ENCODE peak calls at places on chromosomes 2 and 18, in ten cellular contexts. C is Calu3, R is Panc1, A is H9, F is upper lobe of right lung, G is left ventricle myocardium inferior, Z is mesothelial cell of epicardium, D is stomach, Q is AG09319, H is kidney. K is an unnamed sample.

GRCh38 chr2:222448806-222449205 is 24.5 kb downstream of the SGPP2 start:
- DNase-seq in Z (no peak), H (peak), D (no peak), F (no peak), G (peak), Q (peak), R (no peak), A (no peak), C (no peak), K (no peak)

GRCh38 chr2:150570712-150571111 is 83.2 kb upstream of the RND3 start:
- DNase-seq in Q (no peak), A (no peak), Z (no peak), D (no peak), F (no peak), G (no peak), C (no peak), H (no peak), R (peak), K (peak)

GRCh38 chr2:162069200-162069910 is 4.7 kb downstream of the DPP4 start:
- DNase-seq in F (no peak), R (no peak), Z (no peak), D (no peak), H (no peak), C (no peak), A (no peak), G (no peak), Q (no peak), K (no peak)

GRCh38 chr2:157790780-157791179 is 85.3 kb downstream of the ACVR1 start:
- DNase-seq in F (no peak), R (no peak), H (no peak), Q (no peak), D (no peak), Z (no peak), A (no peak), C (no peak), G (no peak), K (no peak)

GRCh38 chr2:225691711-225692110 is 292.2 kb downstream of the NYAP2 start:
- DNase-seq in C (peak), G (no peak), Z (no peak), A (no peak), F (no peak), H (no peak), R (no peak), Q (no peak), D (no peak), K (peak)

GRCh38 chr18:59056706-59057492 is 82.8 kb upstream of the SEC11C start:
- DNase-seq in R (no peak), A (peak), C (peak), H (peak), D (peak), F (peak), Z (peak), G (peak), Q (peak), K (peak)

GRCh38 chr2:24919977-24920812 is at the start of gene ADCY3:
- DNase-seq in R (no peak), F (peak), G (peak), A (peak), H (peak), C (peak), D (peak), Z (peak), Q (no peak), K (peak)

GRCh38 chr18:12420831-12421421 is 13.2 kb downstream of the PRELID3A start:
- DNase-seq in G (no peak), A (peak), C (no peak), D (no peak), Z (peak), R (no peak), Q (no peak), H (no peak), F (no peak), K (no peak)

GRCh38 chr2:227397562-227397961 is 9.8 kb upstream of the SCYGR1 start:
- DNase-seq in D (no peak), G (no peak), C (no peak), F (no peak), A (no peak), H (no peak), R (no peak), Z (no peak), Q (no peak), K (peak)

GRCh38 chr2:62196278-62196901 is 475 bp downstream of the B3GNT2 start:
- DNase-seq in C (peak), G (no peak), H (peak), Z (no peak), D (peak), R (no peak), A (no peak), Q (no peak), F (peak), K (no peak)

GRCh38 chr2:104976603-104977120 is 61.2 kb upstream of the MRPS9 start:
- DNase-seq in H (no peak), G (no peak), A (peak), Z (no peak), D (no peak), F (no peak), Q (no peak), C (peak), R (no peak), K (no peak)

GRCh38 chr2:20507711-20508110 is 60.8 kb downstream of the RHOB start:
- DNase-seq in R (no peak), Q (no peak), F (no peak), C (no peak), A (no peak), Z (no peak), G (no peak), D (no peak), H (no peak), K (no peak)

GRCh38 chr2:26561918-26562810 is 79.0 kb downstream of the CIB4 start:
- DNase-seq in A (peak), R (no peak), F (peak), G (peak), Z (no peak), D (peak), H (peak), Q (no peak), C (peak), K (peak)

GRCh38 chr2:185857676-185858075 is 119.1 kb downstream of the FSIP2 start:
- DNase-seq in F (no peak), G (no peak), R (no peak), H (no peak), A (no peak), Q (no peak), D (no peak), Z (no peak), C (no peak), K (peak)

GRCh38 chr2:219736196-219736595 is 108.8 kb downstream of the SLC4A3 start:
- DNase-seq in R (peak), D (no peak), F (no peak), A (no peak), H (no peak), G (no peak), C (peak), Z (no peak), Q (peak), K (peak)

GRCh38 chr2:219739866-219740440 is 112.5 kb downstream of the SLC4A3 start:
- DNase-seq in D (no peak), C (no peak), A (no peak), F (no peak), Q (no peak), G (no peak), Z (no peak), R (no peak), H (no peak), K (no peak)

GRCh38 chr2:219733746-219734145 is 106.3 kb downstream of the SLC4A3 start:
- DNase-seq in Q (no peak), H (no peak), G (no peak), R (no peak), C (no peak), Z (no peak), A (no peak), D (no peak), F (no peak), K (no peak)

GRCh38 chr2:219739061-219739460 is 111.6 kb downstream of the SLC4A3 start:
- DNase-seq in H (no peak), C (no peak), D (no peak), Z (no peak), F (no peak), A (no peak), G (no peak), R (no peak), Q (peak), K (no peak)

GRCh38 chr2:219737270-219737691 is 109.9 kb downstream of the SLC4A3 start:
- DNase-seq in Z (no peak), G (peak), R (no peak), Q (no peak), D (no peak), C (no peak), H (no peak), A (no peak), F (no peak), K (peak)
- TF ChIP-seq CTCF in Z (peak), G (peak), R (peak), Q (peak), D (no peak), C (peak), H (no peak), A (peak), F (no peak), K (peak)

GRCh38 chr2:207765541-207765940 is 4.2 kb downstream of the FZD5 start:
- DNase-seq in C (peak), Q (no peak), R (no peak), Z (no peak), A (peak), F (no peak), G (no peak), H (no peak), D (peak), K (no peak)

GRCh38 chr2:207768168-207768890 is 1.4 kb downstream of the FZD5 start:
- DNase-seq in F (peak), A (peak), Z (peak), H (peak), G (peak), Q (no peak), R (no peak), D (peak), C (peak), K (peak)

GRCh38 chr2:207767461-207768167 is 2.1 kb downstream of the FZD5 start:
- DNase-seq in R (no peak), Q (no peak), F (peak), G (peak), A (peak), C (peak), H (peak), Z (peak), D (peak), K (peak)

GRCh38 chr2:207765960-207766582 is 3.6 kb downstream of the FZD5 start:
- DNase-seq in Q (no peak), G (no peak), Z (no peak), F (no peak), H (no peak), D (no peak), R (no peak), A (peak), C (no peak), K (no peak)

GRCh38 chr2:207766697-207767460 is 2.8 kb downstream of the FZD5 start:
- DNase-seq in R (no peak), F (peak), H (peak), C (peak), D (peak), Q (no peak), Z (peak), A (peak), G (no peak), K (peak)
- TF ChIP-seq CTCF in R (no peak), F (no peak), H (no peak), C (peak), D (no peak), Q (no peak), Z (no peak), A (peak), G (no peak), K (no peak)

DNA sequence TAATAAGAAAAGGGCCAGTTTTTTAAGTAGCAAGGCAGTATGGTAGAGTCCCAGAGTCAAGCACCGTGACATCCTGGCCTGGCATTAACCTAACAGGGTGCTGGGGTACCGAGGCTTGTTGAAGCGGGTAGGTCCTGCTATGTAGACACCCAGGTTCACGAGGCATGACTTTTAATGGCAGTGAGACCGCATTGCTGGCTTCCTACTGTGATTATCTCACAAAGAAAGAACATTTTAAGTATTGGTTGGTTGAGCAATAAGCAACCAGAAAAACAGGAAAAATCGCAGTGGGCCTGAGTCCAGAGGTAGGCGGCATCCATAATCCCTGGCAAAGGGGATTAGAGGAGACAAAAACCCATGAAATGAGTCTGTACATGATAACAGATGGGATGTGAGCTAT is 927.9 kb upstream of the ACVR2A start:
- DNase-seq in F (no peak), A (no peak), H (no peak), R (no peak), Q (no peak), C (no peak), D (no peak), Z (no peak), G (no peak), K (peak)
- TF ChIP-seq CTCF in F (no peak), A (no peak), H (no peak), R (no peak), Q (no peak), C (no peak), D (no peak), Z (no peak), G (no peak), K (no peak)

GRCh38 chr2:154452471-154452870 is 246.0 kb upstream of the KCNJ3 start:
- DNase-seq in H (no peak), F (no peak), C (no peak), R (no peak), Q (no peak), Z (no peak), D (no peak), G (no peak), A (no peak), K (no peak)

GRCh38 chr2:154449951-154450658 is 248.4 kb upstream of the KCNJ3 start:
- DNase-seq in A (no peak), Z (no peak), R (no peak), F (no peak), H (no peak), Q (no peak), D (no peak), C (no peak), G (no peak), K (no peak)

GRCh38 chr2:154455871-154456270 is 242.6 kb upstream of the KCNJ3 start:
- DNase-seq in R (no peak), D (no peak), C (no peak), Z (no peak), Q (no peak), G (no peak), F (no peak), A (no peak), H (no peak), K (no peak)

GRCh38 chr2:154455201-154455600 is 243.3 kb upstream of the KCNJ3 start:
- DNase-seq in R (no peak), Z (no peak), C (no peak), F (no peak), Q (no peak), D (no peak), H (no peak), G (no peak), A (no peak), K (no peak)

DNA sequence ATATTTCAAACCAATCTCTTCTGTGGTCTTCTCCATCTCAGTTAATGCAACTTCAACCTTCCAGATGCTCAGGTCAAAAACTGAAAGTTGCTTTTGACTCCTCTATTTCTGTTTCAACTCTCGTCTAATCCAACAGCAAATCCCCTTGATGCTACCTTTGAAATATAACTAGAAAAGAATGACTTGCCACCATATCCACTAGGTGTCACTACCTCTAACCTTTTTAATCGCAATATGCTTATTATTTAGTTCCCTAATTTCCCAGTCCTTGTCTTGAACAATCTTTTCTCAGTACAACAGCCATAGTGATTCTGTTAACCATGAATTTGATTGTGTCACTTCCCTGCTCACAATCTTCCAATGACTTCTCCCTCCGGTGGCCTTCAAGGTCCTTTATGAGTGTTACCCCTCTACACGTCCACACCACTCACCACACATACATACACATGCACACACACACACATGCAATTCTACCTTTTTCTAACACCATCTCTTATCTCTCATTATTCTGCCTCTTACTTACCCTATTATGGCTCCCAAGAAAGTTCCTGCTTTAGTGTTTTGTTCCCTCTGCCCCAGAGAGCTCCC is 245.5 kb upstream of the KCNJ3 start:
- DNase-seq in D (no peak), G (no peak), Z (no peak), H (no peak), Q (no peak), R (no peak), F (no peak), C (no peak), A (no peak), K (peak)
- TF ChIP-seq CTCF in D (no peak), G (peak), Z (peak), H (peak), Q (no peak), R (peak), F (peak), C (peak), A (peak), K (peak)

GRCh38 chr2:11577101-11577883 is 43.4 kb downstream of the GREB1 start:
- DNase-seq in Z (no peak), Q (no peak), C (no peak), H (peak), F (no peak), D (no peak), G (no peak), A (no peak), R (no peak), K (no peak)
- TF ChIP-seq CTCF in Z (no peak), Q (no peak), C (no peak), H (no peak), F (no peak), D (no peak), G (no peak), A (no peak), R (no peak), K (no peak)

GRCh38 chr2:176368349-176368748 is 99.1 kb downstream of the MTX2 start:
- DNase-seq in Z (no peak), Q (no peak), C (no peak), H (no peak), D (no peak), G (no peak), F (no peak), A (no peak), R (no peak), K (no peak)

GRCh38 chr2:176364578-176364977 is 95.3 kb downstream of the MTX2 start:
- DNase-seq in Q (no peak), C (no peak), R (no peak), A (no peak), D (no peak), G (no peak), H (no peak), F (no peak), Z (no peak), K (no peak)

DNA sequence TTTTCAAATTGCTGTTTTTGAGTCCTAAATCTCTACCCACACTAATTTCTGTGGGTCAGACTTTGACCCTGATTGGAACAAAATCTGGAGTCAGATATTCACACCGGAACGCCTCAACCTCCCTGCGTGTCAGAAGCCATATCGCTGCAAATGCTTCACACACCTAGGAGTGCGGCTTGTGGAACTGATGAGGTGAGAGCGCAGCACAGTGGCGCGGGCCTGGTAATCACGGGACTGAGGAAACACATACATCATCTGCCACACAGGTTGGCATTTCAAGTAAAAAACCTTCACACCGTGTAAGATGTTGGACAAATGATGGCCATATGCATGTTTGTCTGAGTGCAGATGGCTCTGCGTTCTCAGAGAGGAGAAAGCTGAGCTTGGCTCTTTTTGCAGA is 101.2 kb downstream of the MTX2 start:
- DNase-seq in Q (no peak), A (no peak), F (no peak), G (no peak), C (no peak), Z (no peak), R (no peak), D (no peak), H (no peak), K (no peak)
- TF ChIP-seq CTCF in Q (no peak), A (no peak), F (no peak), G (no peak), C (no peak), Z (no peak), R (no peak), D (no peak), H (no peak), K (no peak)

K was measured in epithelial cell of esophagus.